ENCODE peak calls at places on chromosomes 13 and 19, in nine cellular contexts. P is pancreas; G is A549; H is heart left ventricle; S is nephron progenitor cell; J is stimulated activated CD4-positive, alpha-beta T cell treated with anti-CD3 and anti-CD28 coated beads, TNF-alpha, amount 100 ng/mL, for 24 hours; K is stromal cell of bone marrow; Z is uterus; U is T-helper 1 cell. W is an unnamed sample.

GRCh38 chr13:20125129-20125782 is 35.6 kb downstream of the GJA3 start:
- DNase-seq in P (no peak), G (no peak), H (no peak), S (no peak), J (no peak), K (peak), Z (no peak), U (no peak), W (peak)

GRCh38 chr19:7187605-7188339 is 106.4 kb downstream of the INSR start:
- DNase-seq in P (peak), G (no peak), H (no peak), S (no peak), J (no peak), K (no peak), Z (no peak), U (no peak), W (no peak)

GRCh38 chr13:101728615-101729014 is 276.1 kb downstream of the ITGBL1 start:
- DNase-seq in P (no peak), G (no peak), H (no peak), S (no peak), J (no peak), K (no peak), Z (no peak), U (no peak), W (no peak)

GRCh38 chr13:75639426-75639825 is 3.3 kb downstream of the LMO7 start:
- DNase-seq in P (no peak), G (no peak), H (no peak), S (no peak), J (no peak), K (no peak), Z (no peak), U (no peak), W (no peak)

GRCh38 chr19:46537136-46538097 is 41.8 kb upstream of the PNMA8B start:
- DNase-seq in P (peak), G (peak), H (peak), S (peak), J (peak), K (peak), Z (peak), U (peak), W (no peak)

GRCh38 chr13:47794963-47795362 is 206.1 kb downstream of the SUCLA2 start:
- DNase-seq in P (no peak), G (peak), H (no peak), S (no peak), J (no peak), K (no peak), Z (no peak), U (no peak), W (peak)

GRCh38 chr19:8256276-8257051 is 47.3 kb downstream of the CERS4 start:
- DNase-seq in P (peak), G (no peak), H (no peak), S (no peak), J (no peak), K (no peak), Z (no peak), U (no peak), W (no peak)

GRCh38 chr13:41916173-41916954 is 44.5 kb downstream of the VWA8 start:
- DNase-seq in P (no peak), G (no peak), H (no peak), S (no peak), J (no peak), K (peak), Z (no peak), U (no peak), W (no peak)

GRCh38 chr13:107438251-107438650 is 777.1 kb downstream of the LIG4 start:
- DNase-seq in P (no peak), G (no peak), H (no peak), S (no peak), J (no peak), K (no peak), Z (no peak), U (no peak), W (no peak)